ENCODE peak calls at places on chromosomes 4 and X, in ten cellular contexts. T is RWPE1; B is mammary epithelial cell; H is M059J; N is amniotic stem cell; F is LoVo; X is Right ventricle myocardium superior; W is EL; V is activated T-helper 9 cell treated with anti-CD3 and anti-CD28 coated beads, Interleukin-2, amount 50 U/mL, for 16 hours; Z is cardiac fibroblast. R is an unnamed sample.

GRCh38 chr4:3838437-3839380 is 72.5 kb downstream of the ADRA2C start:
- DNase-seq in Z (no peak), W (no peak), X (peak; percentile 14), N (no peak), H (no peak), F (no peak), B (no peak), T (no peak), V (no peak), R (no peak)

GRCh38 chr4:87390931-87391782 is at the start of gene HSD17B11:
- DNase-seq in Z (peak; percentile 97), W (peak; percentile 94), H (peak; percentile 88), T (peak; percentile 91), B (peak; percentile 82), F (peak; percentile 91), X (peak; percentile 93), V (peak; percentile 61), N (peak; percentile 73), R (peak; percentile 93)

GRCh38 chr4:40199999-40200880 is 3.4 kb downstream of the RHOH start:
- DNase-seq in B (peak; percentile 75), V (peak; percentile 41), W (no peak), X (no peak), T (no peak), H (peak; percentile 54), N (no peak), F (no peak), Z (no peak), R (no peak)

GRCh38 chrX:81120936-81121351 is 80.8 kb downstream of the HMGN5 start:
- DNase-seq in X (no peak), Z (peak; percentile 48), F (peak; percentile 34), B (peak; percentile 50), V (peak; percentile 1), T (peak; percentile 24), H (peak; percentile 72), N (peak; percentile 21), W (peak; percentile 48), R (peak; percentile 56)

GRCh38 chr4:75107703-75108612 is 175.0 kb downstream of the PARM1 start:
- DNase-seq in X (no peak), Z (no peak), T (no peak), H (no peak), W (no peak), F (no peak), N (no peak), B (no peak), V (no peak), R (no peak)

GRCh38 chr4:138821321-138821720 is 194.3 kb upstream of the NOCT start:
- DNase-seq in Z (no peak), H (no peak), N (no peak), T (no peak), X (no peak), V (no peak), B (no peak), F (no peak), W (no peak), R (no peak)

GRCh38 chr4:38131371-38132139 is 171.4 kb downstream of the PTTG2 start:
- DNase-seq in X (no peak), H (peak; percentile 83), Z (peak; percentile 45), T (no peak), B (peak; percentile 72), F (no peak), W (no peak), V (peak; percentile 64), N (no peak), R (no peak)

GRCh38 chr4:7339751-7340552 is 94.8 kb downstream of the PSAPL1 start:
- DNase-seq in T (no peak), W (no peak), Z (no peak), H (no peak), N (no peak), B (no peak), V (no peak), F (no peak), X (no peak), R (no peak)

GRCh38 chr4:27861802-27862201 is 1001.2 kb downstream of the STIM2 start:
- DNase-seq in F (no peak), T (no peak), H (peak; percentile 1), Z (no peak), V (no peak), W (peak; percentile 67), X (no peak), N (no peak), B (peak; percentile 39), R (no peak)

GRCh38 chr4:7647932-7648812 is 213.4 kb upstream of the PSAPL1 start:
- DNase-seq in F (no peak), T (no peak), V (no peak), N (no peak), H (peak; percentile 95), Z (peak; percentile 44), X (no peak), B (no peak), W (peak; percentile 95), R (peak; percentile 71)

GRCh38 chrX:46381630-46382029 is 163.6 kb downstream of the ZNF674 start:
- DNase-seq in Z (peak; percentile 19), B (peak; percentile 11), F (peak; percentile 14), X (no peak), V (no peak), H (peak; percentile 47), N (no peak), T (no peak), W (peak; percentile 12), R (peak; percentile 67)

GRCh38 chr4:127012549-127012948 is 620.2 kb upstream of the INTU start:
- DNase-seq in F (no peak), W (peak; percentile 48), H (peak; percentile 67), N (no peak), B (peak; percentile 39), X (no peak), V (no peak), T (no peak), Z (peak; percentile 3), R (no peak)

GRCh38 chr4:106371166-106371565 is 2.6 kb upstream of the GIMD1 start:
- DNase-seq in V (no peak), H (no peak), N (no peak), Z (no peak), X (no peak), F (no peak), T (no peak), W (no peak), B (no peak), R (no peak)

GRCh38 chr4:40283968-40284367 is 51.2 kb upstream of the CHRNA9 start:
- DNase-seq in H (peak; percentile 94), N (no peak), T (peak; percentile 45), B (peak; percentile 41), V (peak; percentile 72), W (no peak), Z (no peak), X (no peak), F (peak; percentile 44), R (peak; percentile 7)

GRCh38 chrX:130893356-130894085 is 9.5 kb downstream of the ENOX2 start:
- DNase-seq in F (no peak), N (no peak), B (no peak), Z (peak; percentile 74), W (no peak), T (no peak), X (no peak), H (no peak), V (no peak), R (no peak)

GRCh38 chr4:87121332-87122065 is 98.9 kb downstream of the KLHL8 start:
- DNase-seq in H (no peak), N (no peak), T (peak; percentile 86), X (no peak), W (no peak), Z (peak; percentile 24), F (no peak), B (peak; percentile 94), V (no peak), R (no peak)